ENCODE peak calls at places on chromosome 7, in five cellular contexts. A is MM.1S, K is spleen, T is suprapubic skin, L is GM12864. Y is an unnamed sample.

GRCh38 chr7:33195264-33195663 is 65.9 kb downstream of the BBS9 start:
- DNase-seq in A (no peak), K (no peak), T (no peak), L (no peak), Y (no peak)

GRCh38 chr7:128704909-128705308 is 32.8 kb downstream of the GARIN1A start:
- DNase-seq in A (no peak), K (no peak), T (no peak), L (no peak), Y (no peak)

GRCh38 chr7:41029072-41029492 is 673.8 kb downstream of the INHBA start:
- DNase-seq in A (no peak), K (no peak), T (no peak), L (no peak), Y (no peak)

GRCh38 chr7:82701941-82702340 is 258.4 kb upstream of the CACNA2D1 start:
- DNase-seq in A (no peak), K (no peak), T (no peak), L (no peak), Y (no peak)

GRCh38 chr7:53350241-53350640 is 314.8 kb downstream of the POM121L12 start:
- DNase-seq in A (peak; percentile 19), K (no peak), T (no peak), L (no peak), Y (peak; percentile 3)

GRCh38 chr7:122352454-122352853 is 47.9 kb upstream of the FEZF1 start:
- DNase-seq in A (no peak), K (no peak), T (no peak), L (no peak), Y (no peak)

GRCh38 chr7:12861070-12861469 is 173.6 kb downstream of the ARL4A start:
- DNase-seq in A (no peak), K (no peak), T (no peak), L (no peak), Y (no peak)

GRCh38 chr7:69438584-69438983 is 159.7 kb upstream of the AUTS2 start:
- DNase-seq in A (no peak), K (no peak), T (no peak), L (no peak), Y (no peak)

GRCh38 chr7:29154076-29154475 is 7.7 kb upstream of the CPVL start:
- DNase-seq in A (no peak), K (no peak), T (no peak), L (no peak), Y (no peak)

GRCh38 chr7:29161226-29161625 is 14.9 kb upstream of the CPVL start:
- DNase-seq in A (no peak), K (no peak), T (no peak), L (no peak), Y (no peak)

GRCh38 chr7:29158748-29159147 is 12.4 kb upstream of the CPVL start:
- DNase-seq in A (no peak), K (no peak), T (no peak), L (no peak), Y (no peak)

GRCh38 chr7:29160080-29160479 is 13.7 kb upstream of the CPVL start:
- DNase-seq in A (no peak), K (no peak), T (no peak), L (no peak), Y (no peak)

GRCh38 chr7:29156798-29157461 is 10.6 kb upstream of the CPVL start:
- DNase-seq in A (no peak), K (no peak), T (no peak), L (no peak), Y (no peak)
- TF ChIP-seq CTCF in A (no peak), K (no peak), T (no peak), L (no peak), Y (no peak)

GRCh38 chr7:150898475-150899011 is 46.2 kb downstream of the AOC1 start:
- DNase-seq in A (peak; percentile 75), K (peak; percentile 95), T (peak; percentile 83), L (peak; percentile 22), Y (peak; percentile 80)

GRCh38 chr7:150895809-150896208 is 43.5 kb downstream of the AOC1 start:
- DNase-seq in A (peak; percentile 36), K (no peak), T (no peak), L (no peak), Y (no peak)

GRCh38 chr7:150900675-150901074 is 48.4 kb downstream of the AOC1 start:
- DNase-seq in A (no peak), K (no peak), T (no peak), L (no peak), Y (no peak)

GRCh38 chr7:150897502-150898474 is 45.5 kb downstream of the AOC1 start:
- DNase-seq in A (peak; percentile 72), K (no peak), T (no peak), L (peak; percentile 49), Y (no peak)

DNA sequence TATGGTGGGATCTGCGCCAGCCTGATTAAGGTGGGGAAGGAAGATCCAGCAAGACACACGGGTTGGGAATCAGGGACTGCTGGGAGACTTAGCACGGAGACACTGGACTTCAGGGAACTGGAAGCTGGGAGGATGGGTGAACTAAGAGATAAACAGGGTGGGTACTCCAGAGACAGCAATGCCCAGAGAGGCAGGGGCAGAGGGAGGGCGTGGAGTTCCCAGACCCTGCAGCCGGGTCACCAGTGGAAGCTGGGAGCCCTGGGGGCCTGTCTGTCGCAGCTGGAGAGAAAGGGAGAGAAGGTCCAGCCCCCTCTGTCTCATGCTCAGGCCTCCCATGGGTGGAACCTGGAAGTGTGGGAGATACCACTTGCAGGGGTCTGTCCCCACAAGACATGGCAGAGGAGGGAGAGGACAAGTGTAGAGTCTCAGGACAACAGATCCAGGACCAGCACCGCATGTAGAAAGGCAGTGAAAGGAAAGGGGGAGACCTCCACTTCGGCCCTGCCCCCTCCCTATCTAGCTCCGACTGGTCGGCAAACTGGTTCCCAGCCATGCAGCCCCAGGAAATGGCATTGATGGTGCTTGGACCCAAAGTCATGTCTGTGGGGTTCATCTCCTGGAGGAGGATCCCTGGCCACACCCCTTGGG is 44.4 kb downstream of the AOC1 start:
- DNase-seq in A (no peak), K (no peak), T (no peak), L (no peak), Y (peak; percentile 4)
- TF ChIP-seq CTCF in A (no peak), K (no peak), T (no peak), L (no peak), Y (no peak)

GRCh38 chr7:115475206-115475605 is 553.3 kb downstream of the MDFIC start:
- DNase-seq in A (no peak), K (no peak), T (no peak), L (no peak), Y (no peak)

GRCh38 chr7:115477193-115477651 is 553.3 kb downstream of the TFEC start:
- DNase-seq in A (no peak), K (peak; percentile 67), T (no peak), L (no peak), Y (no peak)

GRCh38 chr7:115476666-115477065 is 553.9 kb downstream of the TFEC start:
- DNase-seq in A (no peak), K (peak; percentile 45), T (no peak), L (no peak), Y (no peak)

GRCh38 chr7:115478426-115478825 is 552.1 kb downstream of the TFEC start:
- DNase-seq in A (no peak), K (no peak), T (no peak), L (no peak), Y (no peak)

DNA sequence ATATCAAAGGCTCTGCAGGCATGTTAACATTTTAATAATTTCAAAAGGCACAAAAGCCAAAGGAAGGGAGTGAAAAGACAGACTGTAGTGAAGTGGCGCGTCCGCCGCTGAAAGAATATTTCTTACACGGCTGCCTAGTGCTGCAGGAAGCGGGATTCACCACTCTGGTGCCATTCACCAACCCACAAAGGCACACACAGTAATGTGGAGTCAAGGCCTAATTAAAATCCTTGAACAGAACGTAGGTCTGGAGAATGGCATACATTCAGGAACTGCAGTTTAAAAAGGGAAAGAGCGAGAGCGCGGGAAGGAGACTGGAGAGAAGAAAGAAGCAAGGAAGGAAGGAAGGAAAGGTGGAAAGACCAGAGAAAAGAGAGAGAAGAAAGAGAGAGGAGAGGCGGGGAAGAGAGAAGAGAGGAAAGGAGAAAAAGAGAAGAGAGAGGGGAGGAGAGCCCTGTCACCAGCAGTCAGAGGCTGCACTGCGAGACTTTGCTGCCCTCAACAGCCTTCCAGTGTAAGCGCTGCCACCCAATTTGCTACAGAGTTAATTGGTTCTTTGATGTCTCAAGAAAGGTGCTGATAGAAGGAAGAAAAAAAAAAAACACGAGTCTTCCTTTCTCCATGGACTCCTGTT is 554.0 kb downstream of the MDFIC start:
- DNase-seq in A (no peak), K (no peak), T (no peak), L (no peak), Y (no peak)
- TF ChIP-seq CTCF in A (no peak), K (no peak), T (no peak), L (peak; percentile 44), Y (peak; percentile 45)

DNA sequence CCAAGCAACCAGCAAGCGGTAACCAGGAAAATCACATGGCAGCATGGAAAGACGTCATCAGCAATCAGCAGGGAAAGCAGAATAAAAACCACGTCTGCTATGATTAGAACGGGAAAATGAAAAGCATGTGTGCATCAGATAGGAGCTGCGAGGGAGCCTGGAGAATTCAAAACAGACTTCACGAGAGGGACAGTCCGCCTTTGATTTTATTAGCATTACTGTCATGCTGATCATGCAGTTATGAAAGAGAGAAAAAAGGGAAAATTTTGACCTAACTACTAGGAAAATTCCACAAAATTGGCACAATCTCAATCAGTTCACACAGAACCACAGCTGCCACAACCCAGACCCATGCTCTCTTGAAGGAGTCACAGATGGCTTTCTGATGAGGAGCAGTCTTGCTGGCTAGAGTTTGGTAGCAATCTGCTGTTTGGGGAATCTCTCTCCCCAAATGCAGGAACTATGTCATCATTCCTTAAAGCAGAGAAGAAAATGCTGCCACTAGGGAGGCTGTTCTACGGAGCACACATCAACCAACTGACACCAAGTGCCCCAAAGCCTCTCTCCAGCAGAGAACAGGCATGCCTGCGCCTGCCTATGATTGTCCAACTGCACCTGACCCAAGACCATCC is 295.9 kb downstream of the TNS3 start:
- DNase-seq in A (no peak), K (no peak), T (no peak), L (no peak), Y (no peak)
- TF ChIP-seq CTCF in A (no peak), K (no peak), T (no peak), L (no peak), Y (no peak)

GRCh38 chr7:48875300-48875916 is 48.9 kb upstream of the CDC14C start:
- DNase-seq in A (peak; percentile 26), K (no peak), T (no peak), L (no peak), Y (no peak)
- TF ChIP-seq CTCF in A (peak; percentile 50), K (no peak), T (no peak), L (peak; percentile 24), Y (peak; percentile 34)

Y was measured in GM13977.